ENCODE peak calls at places on chromosome 21, in six cellular contexts. J is tibial nerve; T is CD4-positive, alpha-beta T cell; U is pancreas; D is heart left ventricle; F is IMR-90. O is an unnamed sample. For H3K9me3, the result is how much of the 10 kb centered on the place peaks cover.

GRCh38 chr21:33196956-33197374 is 32.8 kb upstream of the IFNAR2 start:
- DNase-seq in J (peak), T (peak), U (peak), D (peak), F (peak), O (peak)

GRCh38 chr21:20997308-20997632 is 939 bp upstream of the NCAM2 start:
- DNase-seq in J (no peak), T (no peak), U (peak), D (peak), F (no peak), O (no peak)

GRCh38 chr21:33968082-33968997 is 52.7 kb upstream of the ATP5PO start:
- DNase-seq in J (no peak), T (no peak), U (no peak), D (no peak), F (peak), O (no peak)

GRCh38 chr21:15468368-15468767 is 261.4 kb upstream of the USP25 start:
- DNase-seq in J (no peak), T (no peak), U (no peak), D (no peak), F (no peak), O (no peak)

GRCh38 chr21:26513212-26513611 is 59.9 kb downstream of the CYYR1 start:
- DNase-seq in J (no peak), T (no peak), U (no peak), D (no peak), F (no peak), O (no peak)

GRCh38 chr21:42364304-42364865 is 1.9 kb downstream of the TFF1 start:
- DNase-seq in J (no peak), T (no peak), U (no peak), D (no peak), F (no peak), O (no peak)

GRCh38 chr21:41112740-41113692 is 54.9 kb upstream of the BACE2 start:
- DNase-seq in J (no peak), T (no peak), U (no peak), D (no peak), F (peak), O (peak)

GRCh38 chr21:32918467-32919140 is 107.1 kb upstream of the OLIG2 start:
- DNase-seq in J (no peak), T (no peak), U (no peak), D (no peak), F (no peak), O (no peak)

GRCh38 chr21:17794631-17795030 is 24.5 kb downstream of the C21orf91 start:
- DNase-seq in J (no peak), T (no peak), U (no peak), D (no peak), F (no peak), O (no peak)

GRCh38 chr21:36624105-36624504 is 74.8 kb upstream of the SIM2 start:
- DNase-seq in J (no peak), T (no peak), U (no peak), D (no peak), F (no peak), O (no peak)

GRCh38 chr21:39564200-39564599 is 48.5 kb upstream of the B3GALT5 start:
- DNase-seq in J (no peak), T (no peak), U (peak), D (peak), F (no peak), O (no peak)

GRCh38 chr21:33858672-33859372 is 56.8 kb downstream of the ATP5PO start:
- DNase-seq in J (no peak), T (no peak), U (no peak), D (no peak), F (no peak), O (no peak)

GRCh38 chr21:42796327-42797062 is 82.8 kb downstream of the WDR4 start:
- DNase-seq in J (no peak), T (no peak), U (no peak), D (no peak), F (no peak), O (no peak)

GRCh38 chr21:37431243-37431642 is 64.7 kb downstream of the DYRK1A start:
- DNase-seq in J (no peak), T (no peak), U (no peak), D (no peak), F (no peak), O (no peak)

GRCh38 chr21:16709866-16710550 is 802.8 kb upstream of the CXADR start:
- DNase-seq in J (no peak), T (no peak), U (no peak), D (no peak), F (peak), O (no peak)

GRCh38 chr21:32442566-32443318 is 30.2 kb downstream of the EVA1C start:
- DNase-seq in J (no peak), T (no peak), U (no peak), D (no peak), F (no peak), O (no peak)

GRCh38 chr21:41166947-41167346 is 1.0 kb upstream of the BACE2 start:
- DNase-seq in J (peak), T (no peak), U (no peak), D (no peak), F (no peak), O (no peak)

GRCh38 chr21:16124397-16125130 is 394.8 kb downstream of the USP25 start:
- DNase-seq in J (peak), T (no peak), U (no peak), D (no peak), F (peak), O (no peak)

GRCh38 chr21:39849014-39849655 is 18.1 kb upstream of the PCP4 start:
- DNase-seq in J (no peak), T (no peak), U (no peak), D (no peak), F (no peak), O (no peak)

GRCh38 chr21:37564341-37564923 is 197.9 kb downstream of the DYRK1A start:
- DNase-seq in J (peak), T (peak), U (peak), D (peak), F (peak), O (peak)

GRCh38 chr21:40383951-40384350 is 463.0 kb downstream of the DSCAM start:
- DNase-seq in J (no peak), T (no peak), U (no peak), D (no peak), F (no peak), O (no peak)

GRCh38 chr21:35349378-35350080 is 300.4 kb upstream of the RUNX1 start:
- DNase-seq in J (no peak), T (no peak), U (no peak), D (no peak), F (peak), O (no peak)

GRCh38 chr21:44021064-44021463 is 9.0 kb downstream of the TRAPPC10 start:
- DNase-seq in J (no peak), T (no peak), U (no peak), D (no peak), F (no peak), O (no peak)
- H3K27ac ChIP-seq in J (no peak), T (peak), U (no peak), D (peak), F (no peak), O (no peak)

GRCh38 chr21:45154511-45155508 is 80.4 kb downstream of the ADARB1 start:
- DNase-seq in J (no peak), T (peak), U (no peak), D (no peak), F (peak), O (no peak)

GRCh38 chr21:45153358-45154318 is 79.3 kb downstream of the ADARB1 start:
- DNase-seq in J (no peak), T (no peak), U (no peak), D (no peak), F (peak), O (no peak)

GRCh38 chr21:45157932-45158331 is 83.6 kb downstream of the ADARB1 start:
- DNase-seq in J (no peak), T (no peak), U (no peak), D (no peak), F (no peak), O (peak)

GRCh38 chr21:45156459-45156858 is 82.1 kb downstream of the ADARB1 start:
- DNase-seq in J (no peak), T (no peak), U (no peak), D (no peak), F (no peak), O (no peak)

GRCh38 chr21:45155910-45156309 is 81.5 kb downstream of the ADARB1 start:
- DNase-seq in J (no peak), T (no peak), U (no peak), D (no peak), F (no peak), O (no peak)
- H3K9me3 ChIP-seq in J (under half), T (under half), U (under half), D (under half), F (under half), O (under half)

GRCh38 chr21:45950740-45951515 is 30.6 kb upstream of the COL6A1 start:
- DNase-seq in J (no peak), T (no peak), U (peak), D (peak), F (peak), O (no peak)
- H3K27ac ChIP-seq in J (no peak), T (no peak), U (no peak), D (no peak), F (no peak), O (no peak)

DNA sequence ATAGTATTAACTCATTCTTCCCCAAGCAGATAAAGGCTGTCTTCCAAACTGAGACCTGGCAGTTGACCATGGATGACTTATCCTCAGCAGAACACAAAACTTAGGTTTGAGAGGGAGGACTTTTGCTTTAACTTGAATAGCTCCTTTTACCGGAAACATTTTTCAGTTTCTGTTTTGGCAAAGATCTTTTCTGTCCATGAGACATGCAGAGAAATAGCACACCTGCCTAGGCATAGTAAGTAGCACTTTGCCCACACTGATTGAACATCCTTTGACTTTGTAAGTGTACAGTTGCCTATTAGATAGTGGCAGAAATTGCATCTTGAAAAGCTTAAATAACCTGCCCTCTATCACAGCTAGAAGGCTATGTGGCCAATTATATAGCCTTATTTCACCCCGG is 1962.5 kb downstream of the MRPL39 start:
- DNase-seq in J (no peak), T (no peak), U (no peak), D (no peak), F (no peak), O (no peak)
- H3K9me3 ChIP-seq in J (under half), T (under half), U (under half), D (under half), F (under half), O (under half)

GRCh38 chr21:28431022-28431421 is 561.7 kb downstream of the LTN1 start:
- DNase-seq in J (no peak), T (no peak), U (no peak), D (no peak), F (peak), O (no peak)
- H3K27ac ChIP-seq in J (no peak), T (no peak), U (no peak), D (no peak), F (peak), O (no peak)

DNA sequence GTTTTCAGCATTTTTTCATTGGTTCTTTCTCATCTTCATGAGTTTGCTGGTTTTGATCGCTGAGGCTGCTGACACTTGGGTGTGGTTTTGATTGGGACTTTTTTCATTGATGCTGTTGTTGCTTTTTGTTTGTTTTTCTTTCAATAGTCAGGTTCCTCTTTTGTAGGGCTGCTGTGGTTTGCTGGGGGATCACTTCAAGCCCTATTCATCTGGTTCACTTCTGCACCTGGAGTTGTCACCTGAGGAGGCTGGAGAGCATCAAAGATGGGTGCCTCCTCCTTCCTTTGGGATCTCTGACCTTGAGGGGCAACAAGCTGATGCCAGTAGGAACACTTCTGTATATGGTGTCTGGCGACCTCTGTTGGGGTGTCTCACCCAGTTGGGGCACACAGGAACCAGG is 1279.9 kb upstream of the TMPRSS15 start:
- DNase-seq in J (no peak), T (no peak), U (no peak), D (no peak), F (no peak), O (no peak)
- H3K9me3 ChIP-seq in J (under half), T (under half), U (under half), D (under half), F (under half), O (under half)